ENCODE peak calls at places on chromosomes 2 and 18, in ten cellular contexts. N is omental fat pad; Q is right cardiac atrium; R is cardiac fibroblast; E is HS-5; F is stimulated activated CD4-positive, alpha-beta T cell treated with anti-CD3 and anti-CD28 coated beads, TNF-alpha, amount 100 ng/mL, for 24 hours; Y is DMS153; L is SHP77; M is iris pigment epithelial cell; Z is AG08396. G is an unnamed sample.

GRCh38 chr2:168050377-168050776 is 197.0 kb downstream of the STK39 start:
- DNase-seq in F (no peak), L (no peak), E (no peak), M (no peak), Y (no peak), Z (no peak), Q (no peak), N (no peak), R (no peak), G (no peak)

GRCh38 chr2:73776869-73777519 is 2.9 kb downstream of the DUSP11 start:
- DNase-seq in N (no peak), E (peak; percentile 40), Y (no peak), L (no peak), F (no peak), Q (no peak), R (no peak), Z (peak; percentile 7), M (peak; percentile 81), G (no peak)

GRCh38 chr2:54638774-54639187 is 84.7 kb upstream of the EML6 start:
- DNase-seq in N (no peak), F (no peak), Z (no peak), M (no peak), L (no peak), Y (no peak), Q (no peak), R (peak; percentile 38), E (no peak), G (no peak)

GRCh38 chr2:235551965-235552364 is 58.1 kb downstream of the AGAP1 start:
- DNase-seq in M (peak; percentile 58), Q (peak; percentile 75), L (peak; percentile 49), N (no peak), E (no peak), Z (peak; percentile 51), R (peak; percentile 60), F (no peak), Y (no peak), G (no peak)

GRCh38 chr2:239927424-239927981 is 97.6 kb downstream of the NDUFA10 start:
- DNase-seq in Y (no peak), F (peak; percentile 41), Z (peak; percentile 82), L (peak; percentile 66), Q (peak; percentile 65), N (no peak), M (peak; percentile 93), R (peak; percentile 47), E (peak; percentile 83), G (peak; percentile 51)

GRCh38 chr2:70181363-70181956 is 9.4 kb downstream of the C2orf42 start:
- DNase-seq in L (no peak), Q (no peak), M (no peak), E (no peak), Z (no peak), N (no peak), F (no peak), R (no peak), Y (no peak), G (no peak)

GRCh38 chr2:120847700-120848321 is 112.1 kb downstream of the GLI2 start:
- DNase-seq in F (no peak), Q (peak; percentile 55), Y (no peak), Z (no peak), E (no peak), N (no peak), L (no peak), M (no peak), R (no peak), G (no peak)

GRCh38 chr2:109374548-109375130 is 239.1 kb downstream of the SEPTIN10 start:
- DNase-seq in E (no peak), Y (no peak), Z (no peak), L (no peak), R (no peak), N (no peak), M (no peak), F (no peak), Q (no peak), G (no peak)

GRCh38 chr2:88055049-88055435 is 541 bp downstream of the KRCC1 start:
- DNase-seq in L (peak; percentile 26), Z (peak; percentile 32), F (no peak), Q (no peak), E (no peak), M (peak; percentile 28), N (no peak), R (peak; percentile 57), Y (no peak), G (no peak)

GRCh38 chr2:13650586-13651180 is 933.9 kb downstream of the TRIB2 start:
- DNase-seq in L (no peak), Z (no peak), Y (no peak), M (no peak), E (no peak), Q (no peak), N (no peak), F (no peak), R (no peak), G (no peak)

GRCh38 chr2:44989176-44989575 is 20.1 kb downstream of the SIX2 start:
- DNase-seq in E (no peak), Q (no peak), R (no peak), Y (no peak), F (no peak), Z (no peak), M (no peak), L (no peak), N (no peak), G (no peak)

GRCh38 chr2:233803994-233804393 is 25.9 kb downstream of the MROH2A start:
- DNase-seq in L (no peak), F (no peak), E (no peak), Y (no peak), R (no peak), Z (no peak), M (no peak), N (no peak), Q (no peak), G (no peak)

GRCh38 chr2:207334631-207335371 is 169.1 kb upstream of the KLF7 start:
- DNase-seq in E (peak; percentile 100), Z (peak; percentile 79), Y (peak; percentile 60), M (peak; percentile 98), L (peak; percentile 59), F (no peak), R (peak; percentile 98), Q (peak; percentile 76), N (peak; percentile 44), G (no peak)

GRCh38 chr2:147456729-147457128 is 388.1 kb upstream of the ACVR2A start:
- DNase-seq in Y (no peak), F (no peak), M (peak; percentile 7), N (no peak), Q (no peak), L (no peak), R (peak; percentile 14), Z (no peak), E (no peak), G (no peak)

GRCh38 chr2:64748561-64748960 is 94.8 kb upstream of the SERTAD2 start:
- DNase-seq in E (no peak), R (no peak), Z (no peak), F (no peak), L (no peak), Y (no peak), M (no peak), N (no peak), Q (no peak), G (no peak)

GRCh38 chr2:145751155-145751554 is 1231.2 kb upstream of the ZEB2 start:
- DNase-seq in R (no peak), N (no peak), Y (no peak), Q (no peak), L (no peak), F (no peak), E (no peak), M (no peak), Z (no peak), G (no peak)

GRCh38 chr2:12766421-12766879 is 49.7 kb downstream of the TRIB2 start:
- DNase-seq in F (no peak), Y (no peak), N (no peak), M (peak; percentile 45), L (no peak), E (no peak), Z (no peak), Q (no peak), R (no peak), G (no peak)

GRCh38 chr18:69980982-69981804 is 33.5 kb upstream of the CD226 start:
- DNase-seq in F (no peak), N (no peak), R (no peak), Y (no peak), E (no peak), Z (no peak), L (no peak), Q (no peak), M (no peak), G (no peak)

GRCh38 chr2:33034784-33035183 is 88.0 kb downstream of the LTBP1 start:
- DNase-seq in Z (peak; percentile 32), R (peak; percentile 58), F (no peak), L (no peak), Y (no peak), E (no peak), M (peak; percentile 34), N (no peak), Q (no peak), G (no peak)

GRCh38 chr18:34261865-34262780 is 37.4 kb upstream of the NOL4 start:
- DNase-seq in Y (no peak), R (no peak), L (no peak), Z (no peak), F (no peak), Q (no peak), M (no peak), E (no peak), N (no peak), G (no peak)

G was measured in stimulated activated effector memory CD8-positive, alpha-beta T cell treated with anti-CD3 and anti-CD28 coated beads, Interleukin-12 subunit alpha, Interleukin-12 subunit beta, amount 100 ng/mL, for 72 hours.